ENCODE peak calls at places on chromosomes 12 and 14, in five cellular contexts. One of them, this sample, is unnamed.

GRCh38 chr12:102426599-102427541 is 53.5 kb downstream of the IGF1 start:
- DNase-seq in non-pigmented ciliary epithelial cell: no peak
- DNase-seq in occipital lobe: no peak
- DNase-seq in lower lobe of right lung: no peak
- DNase-seq in RWPE1: no peak
- DNase-seq in this sample: no peak

GRCh38 chr14:55731247-55731872 is 151.4 kb downstream of the KTN1 start:
- DNase-seq in non-pigmented ciliary epithelial cell: no peak
- DNase-seq in lower lobe of right lung: no peak
- DNase-seq in occipital lobe: no peak
- DNase-seq in RWPE1: no peak
- DNase-seq in this sample: no peak

GRCh38 chr14:61104358-61104757 is 123.3 kb downstream of the SLC38A6 start:
- DNase-seq in non-pigmented ciliary epithelial cell: no peak
- DNase-seq in occipital lobe: no peak
- DNase-seq in RWPE1: no peak
- DNase-seq in lower lobe of right lung: no peak
- DNase-seq in this sample: no peak

GRCh38 chr12:130338794-130339601 is 1.3 kb downstream of the PIWIL1 start:
- DNase-seq in non-pigmented ciliary epithelial cell: no peak
- DNase-seq in lower lobe of right lung: no peak
- DNase-seq in occipital lobe: no peak
- DNase-seq in RWPE1: no peak
- DNase-seq in this sample: no peak

GRCh38 chr12:81974762-81975161 is 215.6 kb upstream of the PPFIA2 start:
- DNase-seq in occipital lobe: no peak
- DNase-seq in non-pigmented ciliary epithelial cell: no peak
- DNase-seq in lower lobe of right lung: no peak
- DNase-seq in RWPE1: no peak
- DNase-seq in this sample: no peak

GRCh38 chr12:50104614-50105366 is 982 bp downstream of the GPD1 start:
- DNase-seq in lower lobe of right lung: no peak
- DNase-seq in non-pigmented ciliary epithelial cell: no peak
- DNase-seq in occipital lobe: no peak
- DNase-seq in RWPE1: no peak
- DNase-seq in this sample: no peak

GRCh38 chr14:101215266-101215665 is 311.7 kb upstream of the RTL1 start:
- DNase-seq in occipital lobe: no peak
- DNase-seq in non-pigmented ciliary epithelial cell: no peak
- DNase-seq in lower lobe of right lung: no peak
- DNase-seq in RWPE1: no peak
- DNase-seq in this sample: no peak

GRCh38 chr12:50249464-50250229 is 33.7 kb downstream of the LIMA1 start:
- DNase-seq in RWPE1: no peak
- DNase-seq in non-pigmented ciliary epithelial cell: no peak
- DNase-seq in lower lobe of right lung: no peak
- DNase-seq in occipital lobe: no peak
- DNase-seq in this sample: no peak

GRCh38 chr12:3218150-3218845 is 141.1 kb downstream of the TSPAN9 start:
- DNase-seq in non-pigmented ciliary epithelial cell: no peak
- DNase-seq in lower lobe of right lung: peak
- DNase-seq in RWPE1: peak
- DNase-seq in occipital lobe: peak
- DNase-seq in this sample: peak

GRCh38 chr12:989751-990278 is 1.2 kb upstream of the ERC1 start:
- DNase-seq in lower lobe of right lung: no peak
- DNase-seq in RWPE1: peak
- DNase-seq in non-pigmented ciliary epithelial cell: no peak
- DNase-seq in occipital lobe: no peak
- DNase-seq in this sample: peak

GRCh38 chr14:77008541-77008940 is 20.0 kb downstream of the IRF2BPL start:
- DNase-seq in occipital lobe: no peak
- DNase-seq in lower lobe of right lung: no peak
- DNase-seq in RWPE1: no peak
- DNase-seq in non-pigmented ciliary epithelial cell: no peak
- DNase-seq in this sample: no peak

GRCh38 chr14:23352506-23353432 is at the start of gene SLC22A17:
- DNase-seq in occipital lobe: peak
- DNase-seq in non-pigmented ciliary epithelial cell: peak
- DNase-seq in lower lobe of right lung: peak
- DNase-seq in RWPE1: peak
- DNase-seq in this sample: peak

GRCh38 chr12:91210144-91210543 is 27.5 kb upstream of the DCN start:
- DNase-seq in RWPE1: no peak
- DNase-seq in non-pigmented ciliary epithelial cell: no peak
- DNase-seq in occipital lobe: no peak
- DNase-seq in lower lobe of right lung: no peak
- DNase-seq in this sample: no peak

GRCh38 chr14:34113051-34113511 is 162.2 kb upstream of the EGLN3 start:
- DNase-seq in non-pigmented ciliary epithelial cell: no peak
- DNase-seq in lower lobe of right lung: no peak
- DNase-seq in occipital lobe: no peak
- DNase-seq in RWPE1: peak
- DNase-seq in this sample: peak

This sample was measured in epithelial cell of esophagus.